ENCODE peak calls at places on chromosomes 3 and 15, in seven cellular contexts. L is upper lobe of left lung, J is right lobe of liver, D is RWPE2, U is endothelial cell of umbilical vein, E is lung, W is fibroblast of lung. O is an unnamed sample.
A peak's percentile ranks its signal among the peaks of the same experiment; 100 is the strongest.

GRCh38 chr3:105352976-105353375 is 13.7 kb upstream of the ALCAM start:
- DNase-seq in U (no peak), D (no peak), W (peak; percentile 44), L (no peak), J (no peak), E (no peak), O (no peak)

GRCh38 chr15:63234479-63234878 is 42.9 kb upstream of the APH1B start:
- DNase-seq in U (peak; percentile 89), W (peak; percentile 90), D (no peak), L (no peak), E (peak; percentile 51), J (peak; percentile 31), O (no peak)

GRCh38 chr3:156981005-156981404 is 154.9 kb downstream of the LEKR1 start:
- DNase-seq in W (peak; percentile 3), E (no peak), J (no peak), L (no peak), D (no peak), U (no peak), O (no peak)

GRCh38 chr15:63860161-63860954 is 26.6 kb upstream of the HERC1 start:
- DNase-seq in D (no peak), J (no peak), L (no peak), W (no peak), U (no peak), E (no peak), O (no peak)

GRCh38 chr3:63576826-63577225 is 75.6 kb upstream of the SNTN start:
- DNase-seq in U (no peak), D (no peak), W (no peak), L (no peak), J (no peak), E (no peak), O (no peak)

GRCh38 chr15:90230610-90231009 is 3.1 kb downstream of the CIB1 start:
- DNase-seq in W (no peak), D (no peak), E (no peak), U (no peak), J (no peak), L (no peak), O (no peak)

GRCh38 chr3:107966261-107966660 is 124.6 kb downstream of the CD47 start:
- DNase-seq in E (no peak), W (no peak), U (no peak), J (no peak), D (no peak), L (no peak), O (no peak)

GRCh38 chr3:177229791-177230190 is 32.5 kb upstream of the TBL1XR1 start:
- DNase-seq in W (peak; percentile 21), J (no peak), L (no peak), D (no peak), E (no peak), U (no peak), O (no peak)

GRCh38 chr15:34239151-34239761 is 14.4 kb downstream of the EMC4 start:
- DNase-seq in L (no peak), U (peak; percentile 78), D (peak; percentile 89), J (no peak), W (peak; percentile 74), E (no peak), O (no peak)

GRCh38 chr3:10766049-10766705 is 49.9 kb upstream of the SLC6A11 start:
- DNase-seq in L (no peak), D (peak; percentile 9), U (no peak), W (no peak), E (no peak), J (no peak), O (no peak)

GRCh38 chr15:47688573-47689086 is 28.7 kb upstream of the SEMA6D start:
- DNase-seq in L (no peak), W (peak; percentile 89), E (no peak), J (no peak), U (peak; percentile 56), D (no peak), O (no peak)

GRCh38 chr3:43262194-43262593 is 24.1 kb upstream of the SNRK start:
- DNase-seq in D (no peak), U (no peak), E (no peak), J (no peak), W (no peak), L (no peak), O (no peak)

GRCh38 chr15:77033417-77033728 is 37.5 kb downstream of the TSPAN3 start:
- DNase-seq in J (no peak), E (no peak), L (no peak), D (no peak), W (no peak), U (no peak), O (no peak)

GRCh38 chr3:70433091-70433490 is 120.7 kb upstream of the MDFIC2 start:
- DNase-seq in L (no peak), D (no peak), J (no peak), W (peak; percentile 22), E (no peak), U (no peak), O (no peak)

GRCh38 chr3:193301441-193301840 is 60.4 kb downstream of the PLAAT1 start:
- DNase-seq in U (peak; percentile 85), E (no peak), L (no peak), W (no peak), D (no peak), J (no peak), O (no peak)

GRCh38 chr3:170815930-170816329 is 54.1 kb downstream of the RPL22L1 start:
- DNase-seq in U (no peak), W (no peak), L (no peak), E (no peak), D (no peak), J (no peak), O (no peak)

GRCh38 chr15:65132841-65133549 is 613 bp downstream of the PDCD7 start:
- DNase-seq in L (peak; percentile 93), D (no peak), U (peak; percentile 71), J (peak; percentile 50), W (peak; percentile 36), E (peak; percentile 46), O (no peak)

GRCh38 chr3:164460851-164461250 is 617.4 kb downstream of the SI start:
- DNase-seq in W (no peak), L (no peak), D (no peak), U (no peak), J (no peak), E (no peak), O (no peak)

GRCh38 chr3:125337506-125337905 is 37.6 kb downstream of the ZNF148 start:
- DNase-seq in E (no peak), D (no peak), U (no peak), W (no peak), L (no peak), J (no peak), O (no peak)

GRCh38 chr15:63832620-63833245 is 1.0 kb downstream of the HERC1 start:
- DNase-seq in U (no peak), J (no peak), W (peak; percentile 10), D (no peak), E (no peak), L (no peak), O (no peak)

GRCh38 chr3:157130138-157130880 is 29.6 kb downstream of the CCNL1 start:
- DNase-seq in J (no peak), W (peak; percentile 76), D (peak; percentile 81), E (peak; percentile 51), U (peak; percentile 61), L (peak; percentile 44), O (no peak)

GRCh38 chr15:85443593-85444328 is 63.4 kb downstream of the AKAP13 start:
- DNase-seq in U (peak; percentile 77), J (no peak), D (no peak), W (peak; percentile 27), L (no peak), E (no peak), O (no peak)

GRCh38 chr15:25238126-25238525 is 200.7 kb downstream of the UBE3A start:
- DNase-seq in W (no peak), J (peak; percentile 9), U (no peak), D (peak; percentile 55), L (no peak), E (no peak), O (no peak)

GRCh38 chr15:25237291-25237978 is 201.4 kb downstream of the UBE3A start:
- DNase-seq in D (peak; percentile 53), U (no peak), J (peak; percentile 7), L (no peak), W (no peak), E (no peak), O (no peak)

GRCh38 chr15:25239471-25240345 is 199.1 kb downstream of the UBE3A start:
- DNase-seq in L (no peak), U (no peak), E (no peak), D (no peak), J (peak; percentile 6), W (no peak), O (no peak)

GRCh38 chr15:25240461-25241021 is 198.3 kb downstream of the UBE3A start:
- DNase-seq in L (no peak), W (no peak), E (no peak), U (no peak), J (peak; percentile 14), D (peak; percentile 49), O (no peak)

GRCh38 chr15:25238716-25239470 is 199.9 kb downstream of the UBE3A start:
- DNase-seq in W (no peak), D (peak; percentile 29), U (no peak), E (no peak), L (no peak), J (peak; percentile 8), O (no peak)
- H3K9me3 ChIP-seq in W (no peaks in the 10 kb centered on the region), D (peaks cover 57% of the 10 kb centered on the region), U (peaks cover 14% of the 10 kb centered on the region), E (no peaks in the 10 kb centered on the region), L (peaks cover 6% of the 10 kb centered on the region), J (no peaks in the 10 kb centered on the region), O (no peaks in the 10 kb centered on the region)

GRCh38 chr15:95043933-95044313 is 812.6 kb downstream of the MCTP2 start:
- DNase-seq in L (no peak), J (no peak), W (no peak), U (no peak), E (no peak), D (no peak), O (no peak)
- H3K9me3 ChIP-seq in L (peaks cover 5% of the 10 kb centered on the region), J (no peaks in the 10 kb centered on the region), W (no peaks in the 10 kb centered on the region), U (no peaks in the 10 kb centered on the region), E (peaks cover 6% of the 10 kb centered on the region), D (no peaks in the 10 kb centered on the region), O (no peaks in the 10 kb centered on the region)

GRCh38 chr3:163166197-163166596 is 1669.6 kb downstream of the OTOL1 start:
- DNase-seq in L (no peak), W (no peak), D (no peak), E (no peak), U (no peak), J (no peak), O (no peak)
- H3K9me3 ChIP-seq in L (peaks cover 4% of the 10 kb centered on the region), W (no peaks in the 10 kb centered on the region), D (no peaks in the 10 kb centered on the region), E (peaks cover 3% of the 10 kb centered on the region), U (no peaks in the 10 kb centered on the region), J (no peaks in the 10 kb centered on the region), O (no peaks in the 10 kb centered on the region)

GRCh38 chr15:25061808-25062550 is 107.2 kb downstream of the SNRPN start:
- DNase-seq in L (peak; percentile 34), U (no peak), D (peak; percentile 45), J (no peak), E (no peak), W (no peak), O (no peak)
- H3K9me3 ChIP-seq in L (peaks cover 100% of the 10 kb centered on the region), U (peaks cover 82% of the 10 kb centered on the region), D (peaks cover 81% of the 10 kb centered on the region), J (no peaks in the 10 kb centered on the region), E (peaks cover 35% of the 10 kb centered on the region), W (peaks cover 52% of the 10 kb centered on the region), O (peaks cover 100% of the 10 kb centered on the region)